ENCODE peak calls at places on chromosomes 3 and 15, in six cellular contexts. E is lower leg skin; X is WTC11; D is sigmoid colon; O is CD8-positive, alpha-beta T cell; L is activated CD8-positive, alpha-beta T cell treated with anti-CD3 and anti-CD28 coated beads for 36 hours. M is an unnamed sample.

GRCh38 chr3:183153210-183153950 is 9.2 kb downstream of the LAMP3 start:
- DNase-seq in O (no peak), E (no peak), L (no peak), D (no peak), X (no peak), M (no peak)

GRCh38 chr3:123290107-123290930 is 88.6 kb downstream of the SEC22A start:
- DNase-seq in X (no peak), O (peak), L (no peak), E (peak), D (peak), M (no peak)

GRCh38 chr15:101123222-101123910 is 128.5 kb downstream of the CHSY1 start:
- DNase-seq in L (no peak), E (no peak), X (no peak), O (no peak), D (no peak), M (no peak)

GRCh38 chr15:84911879-84912660 is 27.6 kb downstream of the SLC28A1 start:
- DNase-seq in O (no peak), D (peak), L (no peak), E (peak), X (no peak), M (no peak)

GRCh38 chr3:37779289-37780152 is 82.2 kb upstream of the CTDSPL start:
- DNase-seq in O (no peak), E (no peak), D (no peak), L (peak), X (no peak), M (peak)

GRCh38 chr3:174270841-174271240 is 588.3 kb upstream of the NAALADL2 start:
- DNase-seq in X (no peak), O (no peak), D (no peak), E (no peak), L (no peak), M (no peak)

GRCh38 chr3:182331356-182331755 is 461.9 kb upstream of the ATP11B start:
- DNase-seq in L (no peak), X (no peak), E (no peak), D (no peak), O (no peak), M (no peak)

GRCh38 chr15:63070681-63071129 is 28.2 kb downstream of the TPM1 start:
- DNase-seq in L (no peak), E (no peak), D (no peak), X (no peak), O (no peak), M (no peak)

GRCh38 chr3:106176734-106177133 is 307.9 kb upstream of the CBLB start:
- DNase-seq in O (peak), E (no peak), D (no peak), X (no peak), L (peak), M (peak)

GRCh38 chr3:115469649-115470048 is 153.7 kb upstream of the GAP43 start:
- DNase-seq in O (no peak), L (no peak), X (no peak), E (no peak), D (no peak), M (peak)

GRCh38 chr3:19146685-19147650 is 1.3 kb upstream of the KCNH8 start:
- DNase-seq in E (peak), D (peak), X (peak), O (peak), L (peak), M (peak)

GRCh38 chr15:50627351-50628055 is 59.1 kb downstream of the TRPM7 start:
- DNase-seq in L (no peak), D (no peak), X (no peak), O (no peak), E (no peak), M (no peak)

GRCh38 chr3:141050913-141051632 is at the start of gene SPSB4:
- DNase-seq in D (peak), L (peak), O (no peak), X (peak), E (no peak), M (no peak)

GRCh38 chr3:23877324-23877980 is 39.3 kb downstream of the NKIRAS1 start:
- DNase-seq in X (no peak), E (no peak), D (no peak), L (no peak), O (no peak), M (no peak)

GRCh38 chr15:62066663-62067447 is at the start of gene C2CD4A:
- DNase-seq in L (peak), D (peak), O (peak), E (peak), X (peak), M (peak)

GRCh38 chr3:42501321-42501680 is 1.1 kb upstream of the VIPR1 start:
- DNase-seq in X (peak), E (peak), D (no peak), L (peak), O (no peak), M (no peak)

GRCh38 chr3:168162172-168162571 is 66.4 kb upstream of the GOLIM4 start:
- DNase-seq in D (no peak), X (no peak), E (no peak), O (no peak), L (no peak), M (no peak)

GRCh38 chr3:60855250-60855649 is 396.0 kb downstream of the FHIT start:
- DNase-seq in O (no peak), L (no peak), E (no peak), D (no peak), X (no peak), M (no peak)

GRCh38 chr15:73964736-73965093 is 27.4 kb downstream of the STOML1 start:
- DNase-seq in X (peak), O (peak), E (peak), L (peak), D (peak), M (peak)

GRCh38 chr15:73968461-73968860 is 23.6 kb downstream of the STOML1 start:
- DNase-seq in X (no peak), E (no peak), D (peak), O (no peak), L (no peak), M (no peak)

GRCh38 chr15:73962409-73962808 is 29.7 kb downstream of the STOML1 start:
- DNase-seq in E (peak), X (no peak), D (no peak), L (no peak), O (no peak), M (no peak)

GRCh38 chr15:73965730-73966103 is 26.4 kb downstream of the STOML1 start:
- DNase-seq in E (no peak), L (peak), D (no peak), X (no peak), O (no peak), M (peak)

GRCh38 chr15:73965094-73965729 is 26.9 kb downstream of the STOML1 start:
- DNase-seq in L (peak), D (peak), E (peak), X (peak), O (no peak), M (no peak)
- TF ChIP-seq CTCF in L (peak), D (no peak), E (no peak), X (no peak), O (peak), M (no peak)

DNA sequence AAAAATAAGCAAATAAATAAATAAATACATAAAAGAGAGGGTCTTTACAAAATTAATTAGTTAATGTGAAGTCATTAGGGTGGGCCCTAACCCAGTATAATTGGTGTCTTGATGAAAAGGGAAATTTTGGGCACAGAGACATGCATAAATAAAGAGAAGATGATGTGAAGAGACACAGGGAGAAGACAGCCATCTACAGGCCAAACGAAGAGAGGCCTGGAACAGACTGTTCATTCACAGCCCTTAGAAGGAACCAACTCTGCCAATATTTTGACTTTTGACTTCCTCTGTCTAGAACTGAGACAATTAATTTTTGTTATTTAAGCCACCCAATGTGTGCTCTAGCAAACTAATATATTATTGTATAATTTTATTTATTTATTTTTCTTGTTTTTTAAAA is 29.6 kb upstream of the SELENOK start:
- DNase-seq in L (peak), D (no peak), E (no peak), X (no peak), O (no peak), M (peak)
- TF ChIP-seq CTCF in L (peak), D (no peak), E (no peak), X (no peak), O (no peak), M (peak)

DNA sequence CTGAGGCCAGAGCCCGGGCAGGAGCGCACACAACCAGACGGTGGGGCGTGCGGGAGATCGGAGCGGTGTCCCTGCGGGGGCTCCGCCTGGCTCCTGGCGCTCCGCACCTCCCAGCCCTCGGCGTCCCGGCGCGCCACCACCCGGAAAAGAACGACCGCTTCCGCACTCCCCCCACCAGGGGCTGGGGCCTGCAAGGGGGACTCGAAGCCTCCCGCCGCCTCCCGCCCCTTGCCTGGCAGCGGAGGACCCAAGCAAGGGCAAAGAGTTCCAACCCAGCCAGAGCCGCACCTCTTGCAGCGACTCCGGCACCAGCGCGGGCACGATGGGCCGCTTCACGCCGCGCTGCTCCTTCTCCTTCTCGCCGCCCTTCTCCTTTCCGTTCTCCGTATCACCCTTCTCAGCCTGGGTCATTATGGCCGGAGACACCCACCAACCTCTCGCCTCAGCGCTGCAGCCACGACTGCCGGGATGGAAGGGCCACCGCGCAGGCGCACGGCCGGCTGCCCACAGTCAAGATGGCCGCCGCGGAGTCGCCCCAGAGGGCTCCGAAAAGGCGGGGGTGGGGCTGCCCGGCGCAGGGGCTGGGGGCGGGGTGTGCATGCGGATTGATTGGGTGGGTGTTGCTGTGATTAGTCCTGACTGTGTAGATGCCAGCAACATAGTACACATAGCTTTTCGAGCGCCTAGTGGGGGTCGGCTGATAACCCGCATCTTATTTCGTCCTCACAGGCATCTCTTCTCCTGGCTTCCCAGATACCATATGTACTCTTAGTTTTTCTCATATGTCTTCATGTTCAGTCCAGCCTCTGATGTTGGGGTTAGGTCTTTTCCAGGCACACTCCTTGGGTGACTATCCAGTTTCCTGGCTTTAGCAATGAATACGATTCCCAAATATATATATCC is at the start of gene ACTR8:
- DNase-seq in X (peak), E (peak), L (peak), O (peak), D (peak), M (peak)
- TF ChIP-seq CTCF in X (no peak), E (no peak), L (no peak), O (no peak), D (peak), M (no peak)

DNA sequence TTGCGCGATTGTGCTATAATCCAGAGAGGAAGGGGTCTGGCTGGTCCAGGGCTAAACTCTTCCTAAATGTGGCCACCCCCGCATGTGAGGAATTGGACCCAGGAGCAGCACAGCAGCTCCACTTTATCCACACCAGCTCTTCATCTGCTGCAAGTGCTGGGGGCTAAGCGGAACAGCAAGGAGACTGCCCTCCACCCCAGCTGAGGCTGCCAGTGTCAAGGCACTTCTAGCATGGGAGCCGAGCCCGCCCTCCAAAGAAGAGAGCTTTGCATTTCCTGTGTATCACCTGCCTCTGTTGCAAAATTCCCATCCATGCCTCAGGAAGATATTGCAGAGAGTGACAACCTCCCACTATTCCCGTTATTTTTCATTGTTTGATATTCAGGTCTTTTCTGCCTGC is 333.6 kb downstream of the ARRDC4 start:
- DNase-seq in E (no peak), X (no peak), O (no peak), D (no peak), L (no peak), M (no peak)
- TF ChIP-seq CTCF in E (no peak), X (no peak), O (no peak), D (no peak), L (no peak), M (no peak)

DNA sequence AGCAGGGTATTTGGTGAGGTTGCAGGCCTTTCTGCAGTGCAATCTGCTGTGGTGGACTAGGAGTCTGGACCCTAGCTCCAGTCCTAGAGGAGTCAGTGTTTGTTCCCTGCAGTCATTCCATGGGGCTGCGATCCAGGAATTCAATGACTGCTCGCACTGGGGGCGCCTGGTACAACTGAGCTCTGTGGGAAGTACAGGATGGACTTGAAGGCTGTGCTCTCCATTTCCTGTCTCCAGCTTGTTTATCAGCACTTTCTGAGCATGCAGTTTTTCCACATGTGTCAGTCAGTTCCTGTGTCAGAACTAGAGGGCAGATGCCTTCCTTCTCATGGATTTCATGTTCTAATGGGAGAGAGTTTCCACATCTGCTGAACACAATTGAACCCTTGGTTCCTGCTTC is 46.7 kb downstream of the PDHB start:
- DNase-seq in L (no peak), D (no peak), X (no peak), E (no peak), O (no peak), M (no peak)
- TF ChIP-seq CTCF in L (no peak), D (no peak), X (no peak), E (no peak), O (no peak), M (no peak)

GRCh38 chr3:17938313-17938712 is 195.9 kb upstream of the TBC1D5 start:
- DNase-seq in X (no peak), D (no peak), L (no peak), E (no peak), O (no peak), M (no peak)
- TF ChIP-seq CTCF in X (no peak), D (no peak), L (no peak), E (no peak), O (no peak), M (no peak)

DNA sequence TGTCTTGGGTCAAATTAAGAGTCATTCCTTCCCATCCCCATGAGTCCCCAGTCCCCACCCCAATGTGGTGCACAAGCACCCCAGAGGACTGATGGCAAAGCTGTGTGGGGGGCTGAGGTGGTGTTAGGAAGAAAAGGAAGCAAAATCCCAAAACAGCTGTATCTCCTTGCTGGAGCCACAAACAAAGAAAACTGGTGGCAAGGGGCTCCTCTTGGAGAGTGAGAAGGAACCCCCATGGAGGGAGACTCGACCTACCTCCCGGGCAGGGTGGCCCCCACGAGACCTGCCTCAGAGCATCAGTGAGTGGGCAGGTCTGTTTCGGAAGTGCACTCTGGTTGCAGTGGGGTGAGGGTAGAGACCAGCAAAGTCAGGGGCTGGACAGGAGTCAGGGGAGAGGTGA is 29.2 kb downstream of the PRR23E start:
- DNase-seq in E (no peak), L (no peak), X (no peak), D (no peak), O (no peak), M (no peak)
- TF ChIP-seq CTCF in E (no peak), L (no peak), X (no peak), D (no peak), O (no peak), M (no peak)

GRCh38 chr3:197528190-197528589 is 27.6 kb downstream of the BDH1 start:
- DNase-seq in O (no peak), L (no peak), D (no peak), X (no peak), E (no peak), M (no peak)

GRCh38 chr3:197527569-197527968 is 28.2 kb downstream of the BDH1 start:
- DNase-seq in O (no peak), E (no peak), L (no peak), D (no peak), X (no peak), M (no peak)

GRCh38 chr3:197523551-197523950 is 32.2 kb downstream of the BDH1 start:
- DNase-seq in L (no peak), D (no peak), O (no peak), E (no peak), X (no peak), M (no peak)

GRCh38 chr3:197524128-197524527 is 31.6 kb downstream of the BDH1 start:
- DNase-seq in D (no peak), L (no peak), E (no peak), O (no peak), X (no peak), M (no peak)

GRCh38 chr3:197525706-197526105 is 30.1 kb downstream of the BDH1 start:
- DNase-seq in L (no peak), X (no peak), D (no peak), O (no peak), E (no peak), M (no peak)
- TF ChIP-seq CTCF in L (no peak), X (no peak), D (no peak), O (no peak), E (no peak), M (no peak)

GRCh38 chr3:192918275-192918588 is 576 bp upstream of the MB21D2 start:
- DNase-seq in L (no peak), O (no peak), X (no peak), D (no peak), E (no peak), M (no peak)
- TF ChIP-seq CTCF in L (no peak), O (no peak), X (no peak), D (no peak), E (no peak), M (no peak)

M was measured in GM10248.